ENCODE peak calls at places on chromosome 13, in six cellular contexts. A is breast epithelium, O is testis, S is K562, G is heart left ventricle, Y is A549. P is an unnamed sample.

GRCh38 chr13:50589139-50589538 is 254.4 kb downstream of the DLEU7 start:
- DNase-seq in O (no peak), S (no peak), G (peak; percentile 35), Y (no peak), A (no peak), P (no peak)

GRCh38 chr13:67299731-67300130 is 69.6 kb upstream of the PCDH9 start:
- DNase-seq in S (no peak), O (no peak), Y (no peak), G (no peak), A (no peak), P (no peak)

GRCh38 chr13:101535192-101535746 is 82.8 kb downstream of the ITGBL1 start:
- DNase-seq in O (no peak), G (no peak), S (no peak), Y (no peak), A (no peak), P (no peak)

GRCh38 chr13:81686877-81687276 is 1346.0 kb upstream of the SPRY2 start:
- DNase-seq in O (peak; percentile 70), Y (no peak), G (no peak), A (no peak), S (no peak), P (no peak)

GRCh38 chr13:90321281-90321931 is 1026.1 kb upstream of the MIR17HG start:
- DNase-seq in G (no peak), A (no peak), Y (no peak), S (no peak), O (no peak), P (no peak)

GRCh38 chr13:33639640-33640080 is 178.3 kb upstream of the RFC3 start:
- DNase-seq in S (no peak), G (no peak), A (no peak), O (no peak), Y (no peak), P (no peak)

GRCh38 chr13:35729926-35730627 is 253.6 kb upstream of the MAB21L1 start:
- DNase-seq in A (no peak), S (no peak), G (peak; percentile 88), O (no peak), Y (no peak), P (peak; percentile 54)

GRCh38 chr13:103067751-103068563 is 1.7 kb upstream of the SLC10A2 start:
- DNase-seq in G (no peak), S (no peak), Y (no peak), A (no peak), O (no peak), P (no peak)

GRCh38 chr13:27446986-27447583 is 3.3 kb downstream of the MTIF3 start:
- DNase-seq in Y (no peak), A (no peak), S (no peak), O (no peak), G (no peak), P (no peak)

GRCh38 chr13:89688908-89689307 is 1658.6 kb upstream of the MIR17HG start:
- DNase-seq in G (peak; percentile 36), O (peak; percentile 67), S (no peak), Y (no peak), A (no peak), P (no peak)

GRCh38 chr13:93080587-93080986 is 146.0 kb upstream of the GPC6 start:
- DNase-seq in S (no peak), A (no peak), G (no peak), Y (no peak), O (no peak), P (no peak)

DNA sequence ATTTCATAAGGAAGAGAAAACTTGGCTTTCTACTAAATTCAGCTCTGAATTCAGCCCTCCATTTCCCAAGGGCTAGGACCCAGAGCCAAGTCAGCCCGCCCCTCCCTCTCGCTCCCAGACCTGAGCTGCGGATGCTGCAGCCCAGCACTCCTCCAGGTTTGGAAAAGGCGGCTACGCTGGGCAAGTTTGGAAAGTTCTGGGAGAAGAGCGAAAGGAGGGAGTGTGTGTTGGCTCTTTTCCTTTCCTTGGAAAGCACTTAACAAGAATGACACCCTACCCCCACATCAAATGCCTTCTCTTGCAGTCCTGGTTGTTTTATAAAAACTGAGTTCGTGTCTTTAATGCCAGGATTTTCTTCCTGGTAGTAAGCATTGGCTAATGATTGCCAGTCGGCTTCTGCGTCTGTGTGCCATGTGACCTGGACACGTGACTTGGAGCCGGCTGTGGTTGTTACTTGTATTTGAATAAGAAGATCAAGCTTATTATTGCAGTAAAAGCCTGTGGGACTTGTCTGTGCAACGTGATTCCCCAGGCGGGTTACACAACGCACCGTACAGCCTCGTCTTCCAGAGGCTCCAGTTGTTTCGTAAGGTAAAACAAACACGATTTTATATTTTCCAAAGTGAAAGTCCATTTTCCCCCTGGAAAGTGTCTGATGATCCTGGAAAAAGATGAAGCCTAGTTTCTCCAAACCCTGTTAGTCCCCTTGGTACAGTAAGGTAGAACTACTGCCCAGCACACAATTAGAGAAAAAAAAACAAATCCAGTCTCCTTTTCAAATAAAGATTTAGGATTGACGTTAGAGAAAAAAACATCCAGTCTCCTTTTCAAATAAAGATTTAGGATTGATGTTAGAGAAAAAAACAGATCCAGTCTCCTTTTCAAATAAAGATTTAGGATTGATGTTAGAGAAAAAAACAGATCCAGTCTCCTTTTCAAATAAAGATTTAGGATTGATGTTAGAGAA is 26.8 kb upstream of the UBE2L5 start:
- DNase-seq in G (peak; percentile 92), S (peak; percentile 55), Y (peak; percentile 53), O (peak; percentile 95), A (peak; percentile 94), P (peak; percentile 99)
- TF ChIP-seq POLR2A in G (peak; percentile 40), S (no peak), Y (no peak), O (no peak), A (peak; percentile 66), P (no peak)

GRCh38 chr13:46213242-46213641 is 1.5 kb downstream of the LRRC63 start:
- DNase-seq in S (no peak), A (no peak), Y (no peak), O (no peak), G (no peak), P (no peak)

GRCh38 chr13:46207828-46208227 is 3.9 kb upstream of the LRRC63 start:
- DNase-seq in G (no peak), A (no peak), O (peak; percentile 79), S (no peak), Y (no peak), P (no peak)

GRCh38 chr13:46211521-46212351 is at the start of gene LRRC63:
- DNase-seq in G (peak; percentile 81), Y (peak; percentile 38), A (peak; percentile 70), S (peak; percentile 88), O (peak; percentile 89), P (peak; percentile 51)

GRCh38 chr13:46211116-46211515 is 612 bp upstream of the LRRC63 start:
- DNase-seq in G (no peak), S (peak; percentile 85), O (peak; percentile 25), A (no peak), Y (no peak), P (no peak)

DNA sequence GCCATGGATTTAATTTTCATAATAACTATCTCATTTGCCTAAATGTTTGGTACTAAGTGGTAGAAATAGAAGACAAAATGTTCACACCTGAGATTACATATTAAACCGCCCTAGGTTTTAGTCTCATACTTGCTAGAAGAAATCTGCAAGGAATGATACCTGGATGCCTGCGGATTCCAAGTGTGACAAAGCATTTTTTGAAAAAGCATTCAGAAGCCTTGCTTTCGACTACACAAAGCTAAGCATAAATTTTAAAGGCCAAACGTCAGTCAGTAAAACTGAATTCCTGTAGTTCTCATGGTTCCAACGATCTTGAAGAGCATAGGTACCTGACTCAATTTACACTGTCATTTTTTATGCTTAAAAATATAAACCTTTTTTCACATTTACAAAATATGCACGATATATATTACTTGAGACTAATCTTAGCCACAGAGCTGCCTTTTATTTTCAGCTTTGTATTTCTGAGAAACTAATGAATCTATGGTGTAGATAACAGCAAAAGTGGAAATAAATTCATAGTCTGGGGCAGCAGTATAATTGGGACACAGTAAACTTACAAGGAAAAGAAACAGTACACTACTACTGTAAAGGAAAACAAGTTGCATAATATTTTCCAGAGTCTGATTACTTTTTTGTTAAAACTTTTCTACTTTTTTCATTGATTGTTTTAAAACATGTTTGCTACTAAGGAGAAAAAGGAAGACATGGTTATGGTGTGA is 1.2 kb upstream of the LRRC63 start:
- DNase-seq in O (no peak), G (no peak), A (no peak), S (peak; percentile 38), Y (no peak), P (no peak)
- H3K4me3 ChIP-seq in O (no peak overlapping the region), G (no peak overlapping the region), A (peak overlapping the region; percentile 68), S (peak overlapping the region; percentile 45), Y (peak overlapping the region; percentile 43), P (no peak overlapping the region)

GRCh38 chr13:60583196-60583908 is 186.3 kb downstream of the TDRD3 start:
- DNase-seq in A (no peak), G (no peak), O (no peak), Y (no peak), S (no peak), P (no peak)
- TF ChIP-seq CTCF in A (no peak), G (no peak), O (no peak), Y (no peak), S (no peak), P (no peak)

GRCh38 chr13:63605403-63605802 is 2189.8 kb upstream of the PCDH20 start:
- DNase-seq in Y (no peak), S (no peak), G (no peak), A (no peak), O (no peak), P (no peak)
- TF ChIP-seq POLR2A in Y (no peak), S (no peak), G (no peak), A (no peak), O (no peak), P (no peak)

DNA sequence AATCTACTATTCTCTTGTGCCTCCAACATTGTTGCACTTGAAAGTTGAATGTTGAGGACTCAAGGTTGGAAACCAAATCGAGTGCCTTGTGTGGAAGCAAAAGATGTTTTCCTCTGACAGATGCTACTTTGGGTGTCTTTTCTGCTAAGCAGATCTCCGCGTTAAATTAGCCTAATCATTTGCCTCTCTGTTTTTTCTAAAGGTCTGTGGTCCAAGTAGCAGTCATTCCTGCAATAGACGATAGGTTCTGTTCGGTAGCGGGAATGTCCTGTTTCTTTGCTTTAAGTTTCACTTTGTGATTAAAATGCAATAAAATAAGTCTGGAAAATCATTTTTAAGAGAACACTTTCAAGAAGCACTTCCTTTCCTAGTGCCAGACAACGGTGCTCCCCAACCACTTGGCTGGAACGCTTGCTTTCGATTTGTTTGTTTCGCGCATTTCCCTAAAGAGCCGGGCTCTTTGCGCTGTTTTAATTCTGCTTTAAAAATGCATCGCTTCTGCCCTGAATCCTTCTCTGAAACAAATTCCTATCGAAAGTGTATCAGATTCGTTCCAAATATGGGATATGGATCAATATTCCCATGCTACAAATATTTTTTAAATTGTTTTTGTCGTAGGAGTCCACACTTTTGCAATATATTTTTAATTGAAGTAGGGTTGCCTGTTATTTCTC is 14.1 kb downstream of the ZIC2 start:
- DNase-seq in O (no peak), Y (no peak), S (no peak), A (no peak), G (no peak), P (no peak)
- H3K4me3 ChIP-seq in O (no peak overlapping the region), Y (peak overlapping the region; percentile 33), S (no peak overlapping the region), A (no peak overlapping the region), G (no peak overlapping the region), P (no peak overlapping the region)

P was measured in lower leg skin.